ENCODE peak calls at places on chromosomes 7 and 10, in five cellular contexts. B is neural progenitor cell; E is NB4; N is CD4-positive, alpha-beta T cell; Z is natural killer cell. Q is an unnamed sample.

GRCh38 chr10:102713814-102714620 is at the start of gene ARL3:
- DNase-seq in E (peak; percentile 100), Z (peak; percentile 82), N (peak; percentile 92), B (peak; percentile 100), Q (peak; percentile 93)

GRCh38 chr7:25584557-25584956 is 356.3 kb upstream of the NPVF start:
- DNase-seq in Z (no peak), E (no peak), N (no peak), B (no peak), Q (no peak)

GRCh38 chr10:76388321-76388720 is 956.9 kb downstream of the LRMDA start:
- DNase-seq in B (no peak), N (no peak), E (no peak), Z (no peak), Q (no peak)

GRCh38 chr7:36862685-36863375 is 138.5 kb upstream of the AOAH start:
- DNase-seq in N (no peak), E (no peak), B (no peak), Z (no peak), Q (no peak)

GRCh38 chr10:52424343-52424742 is 110.3 kb downstream of the DKK1 start:
- DNase-seq in Z (no peak), B (no peak), E (no peak), N (no peak), Q (no peak)

GRCh38 chr7:158353606-158354570 is 233.7 kb downstream of the PTPRN2 start:
- DNase-seq in B (peak; percentile 71), E (peak; percentile 76), N (no peak), Z (no peak), Q (no peak)

GRCh38 chr10:102509387-102509786 is 5.6 kb downstream of the SUFU start:
- DNase-seq in Z (no peak), N (no peak), B (no peak), E (peak; percentile 60), Q (peak; percentile 56)

GRCh38 chr7:107768263-107768662 is 24.3 kb downstream of the CBLL1 start:
- DNase-seq in N (no peak), B (no peak), E (no peak), Z (no peak), Q (no peak)

GRCh38 chr7:140229591-140230516 is 53.1 kb upstream of the KDM7A start:
- DNase-seq in N (peak; percentile 82), Z (peak; percentile 44), E (no peak), B (peak; percentile 59), Q (peak; percentile 52)

GRCh38 chr10:24357344-24358021 is 148.5 kb downstream of the KIAA1217 start:
- DNase-seq in Z (no peak), B (peak; percentile 87), E (no peak), N (no peak), Q (no peak)

GRCh38 chr7:155674556-155674955 is 30.1 kb downstream of the RBM33 start:
- DNase-seq in B (no peak), Z (no peak), N (no peak), E (no peak), Q (no peak)

GRCh38 chr7:98133181-98133580 is 26.5 kb downstream of the LMTK2 start:
- DNase-seq in Z (peak; percentile 20), B (no peak), E (peak; percentile 94), N (no peak), Q (peak; percentile 62)

GRCh38 chr7:66736892-66737291 is 3.6 kb upstream of the RABGEF1 start:
- DNase-seq in N (no peak), B (no peak), Z (no peak), E (no peak), Q (no peak)

GRCh38 chr7:106774768-106775551 is 90.1 kb upstream of the PIK3CG start:
- DNase-seq in E (peak; percentile 34), B (no peak), N (no peak), Z (no peak), Q (no peak)

GRCh38 chr10:77160679-77161078 is 476.9 kb downstream of the KCNMA1 start:
- DNase-seq in N (no peak), E (no peak), Z (no peak), B (no peak), Q (no peak)

GRCh38 chr7:129782257-129783096 is 170.3 kb downstream of the UBE2H start:
- DNase-seq in E (no peak), B (peak; percentile 58), Z (no peak), N (no peak), Q (no peak)

GRCh38 chr10:34528320-34528719 is 286.8 kb downstream of the PARD3 start:
- DNase-seq in Z (no peak), B (peak; percentile 64), E (no peak), N (no peak), Q (no peak)
- TF ChIP-seq CTCF in Z (no peak), B (no peak), E (no peak), N (no peak), Q (no peak)

DNA sequence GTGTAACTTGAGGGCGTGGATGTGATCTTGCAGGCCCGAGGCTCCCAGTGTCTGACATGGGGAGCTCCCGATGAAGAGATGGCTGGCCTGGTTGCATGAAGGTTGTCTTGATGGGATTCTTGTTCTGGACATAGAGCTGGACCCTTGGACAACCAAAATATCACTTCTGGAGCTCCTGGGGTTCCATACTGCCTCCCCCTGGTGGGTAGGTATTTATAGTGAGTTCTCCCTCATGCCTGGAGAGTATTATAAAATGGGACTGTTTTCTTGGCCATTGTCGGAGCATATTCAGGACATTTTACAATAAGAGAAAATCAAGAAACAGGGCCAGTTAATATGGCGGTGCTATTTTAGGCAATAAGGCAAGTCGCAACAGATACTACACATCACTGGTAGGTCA is 32.6 kb upstream of the GIMAP8 start:
- DNase-seq in E (no peak), B (no peak), N (no peak), Z (no peak), Q (no peak)
- TF ChIP-seq CTCF in E (peak; percentile 29), B (no peak), N (no peak), Z (no peak), Q (no peak)

DNA sequence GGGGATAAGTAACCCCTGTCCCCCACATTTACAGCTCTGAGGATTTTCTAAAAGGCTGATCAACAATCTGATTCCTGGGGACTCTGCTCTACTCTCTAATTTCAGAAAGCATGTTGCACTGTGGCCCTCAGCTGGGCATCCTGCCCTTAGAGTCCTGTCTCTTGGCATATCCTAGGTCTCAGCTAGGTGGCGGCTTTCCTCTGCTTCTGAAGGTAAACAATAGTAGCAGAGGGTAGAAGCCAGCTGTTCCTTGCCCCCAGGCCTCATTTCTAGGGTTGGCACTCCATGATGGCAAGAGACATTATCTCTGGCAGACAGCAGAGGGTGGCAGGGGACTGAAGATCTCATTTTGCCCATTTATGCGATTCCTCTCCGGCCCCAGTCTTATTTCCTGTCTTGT is 77.0 kb downstream of the ADCYAP1R1 start:
- DNase-seq in Z (no peak), B (peak; percentile 20), E (no peak), N (no peak), Q (no peak)
- TF ChIP-seq CTCF in Z (no peak), B (peak; percentile 30), E (peak; percentile 14), N (no peak), Q (no peak)

GRCh38 chr7:131107343-131108211 is 220.1 kb upstream of the MKLN1 start:
- DNase-seq in E (peak; percentile 85), N (peak; percentile 72), Z (peak; percentile 68), B (peak; percentile 62), Q (peak; percentile 82)

GRCh38 chr7:131105294-131105802 is 222.3 kb upstream of the MKLN1 start:
- DNase-seq in Z (no peak), B (no peak), E (no peak), N (peak; percentile 16), Q (no peak)

GRCh38 chr7:131108212-131108980 is 219.3 kb upstream of the MKLN1 start:
- DNase-seq in Z (peak; percentile 45), B (no peak), E (peak; percentile 12), N (peak; percentile 42), Q (no peak)

GRCh38 chr7:131105803-131106680 is 221.6 kb upstream of the MKLN1 start:
- DNase-seq in B (peak; percentile 77), E (peak; percentile 82), Z (peak; percentile 89), N (peak; percentile 88), Q (peak; percentile 83)

GRCh38 chr7:131106681-131107342 is 220.9 kb upstream of the MKLN1 start:
- DNase-seq in B (peak; percentile 56), E (peak; percentile 62), Z (peak; percentile 50), N (peak; percentile 77), Q (peak; percentile 48)
- TF ChIP-seq CTCF in B (no peak), E (no peak), Z (no peak), N (no peak), Q (no peak)

GRCh38 chr10:79502561-79503309 is 9.6 kb upstream of the EIF5AL1 start:
- DNase-seq in N (no peak), Z (no peak), B (peak; percentile 66), E (peak; percentile 45), Q (no peak)
- TF ChIP-seq CTCF in N (no peak), Z (no peak), B (peak; percentile 60), E (peak; percentile 49), Q (peak; percentile 21)

Q was measured in CD14-positive monocyte.